ENCODE peak calls at places on chromosomes 5 and 9, in five cellular contexts. H is activated CD4-positive, alpha-beta memory T cell treated with anti-CD3 and anti-CD28 coated beads, Interleukin-2, amount 10 ng/mL, durations not matched to agents 7 days and 5 days; Z is neural crest cell; M is memory B cell; C is M059J. B is an unnamed sample.

GRCh38 chr5:179906795-179907569 is 715 bp downstream of the TBC1D9B start:
- DNase-seq in H (peak), Z (peak), M (no peak), C (peak), B (peak)

GRCh38 chr5:38346593-38346992 is 88.2 kb downstream of the EGFLAM start:
- DNase-seq in H (no peak), Z (no peak), M (no peak), C (no peak), B (no peak)

GRCh38 chr5:2207966-2208544 is 325.3 kb upstream of the IRX4 start:
- DNase-seq in H (no peak), Z (peak), M (no peak), C (peak), B (peak)

GRCh38 chr5:179422213-179422839 is 77.1 kb upstream of the ADAMTS2 start:
- DNase-seq in H (no peak), Z (no peak), M (no peak), C (no peak), B (no peak)

GRCh38 chr5:149799119-149799623 is 69.1 kb downstream of the PPARGC1B start:
- DNase-seq in H (no peak), Z (no peak), M (no peak), C (peak), B (no peak)

GRCh38 chr9:110048976-110049698 is 158.8 kb downstream of the C9orf152 start:
- DNase-seq in H (peak), Z (peak), M (peak), C (peak), B (no peak)

GRCh38 chr5:69271376-69271775 is 36.7 kb downstream of the CDK7 start:
- DNase-seq in H (no peak), Z (no peak), M (no peak), C (peak), B (no peak)

GRCh38 chr5:171592741-171593140 is 173.3 kb downstream of the FGF18 start:
- DNase-seq in H (no peak), Z (no peak), M (no peak), C (peak), B (no peak)

GRCh38 chr9:75229605-75230332 is 141.5 kb downstream of the OSTF1 start:
- DNase-seq in H (no peak), Z (no peak), M (no peak), C (peak), B (no peak)